ENCODE peak calls at places on chromosomes 7 and 10, in four cellular contexts. F, S, B and X are unnamed samples.

GRCh38 chr10:124740374-124741280 is 3.6 kb downstream of the FAM53B start:
- DNase-seq in S (peak; percentile 75), F (peak; percentile 67), B (no peak), X (peak; percentile 58)

GRCh38 chr7:41710838-41711237 is 7.9 kb upstream of the INHBA start:
- DNase-seq in F (no peak), B (no peak), S (no peak), X (no peak)

GRCh38 chr7:137694405-137694804 is 152.4 kb downstream of the DGKI start:
- DNase-seq in B (no peak), S (no peak), F (no peak), X (peak; percentile 70)

GRCh38 chr10:109933984-109934565 is 10.8 kb upstream of the XPNPEP1 start:
- DNase-seq in B (peak; percentile 78), S (no peak), F (peak; percentile 32), X (peak; percentile 76)

GRCh38 chr10:47020491-47020890 is 109.3 kb downstream of the PTPN20 start:
- DNase-seq in B (no peak), S (peak; percentile 5), F (peak; percentile 10), X (peak; percentile 32)

GRCh38 chr7:155815332-155816191 is 3.3 kb upstream of the SHH start:
- DNase-seq in F (peak; percentile 57), S (no peak), B (peak; percentile 39), X (peak; percentile 61)

GRCh38 chr7:107982463-107982862 is 20.5 kb downstream of the LAMB1 start:
- DNase-seq in F (no peak), S (no peak), B (no peak), X (no peak)

GRCh38 chr7:129872054-129872453 is 80.7 kb downstream of the UBE2H start:
- DNase-seq in S (no peak), F (no peak), B (no peak), X (no peak)

GRCh38 chr10:33665512-33665911 is 331.0 kb upstream of the NRP1 start:
- DNase-seq in S (no peak), B (no peak), F (peak; percentile 58), X (peak; percentile 61)

GRCh38 chr10:48610585-48611093 is 5.8 kb upstream of the ARHGAP22 start:
- DNase-seq in B (no peak), F (no peak), S (no peak), X (peak; percentile 55)

GRCh38 chr10:7444576-7445226 is 33.9 kb upstream of the SFMBT2 start:
- DNase-seq in B (no peak), S (no peak), F (no peak), X (no peak)

GRCh38 chr10:60495357-60495756 is 105.7 kb upstream of the ANK3 start:
- DNase-seq in B (no peak), S (no peak), F (no peak), X (peak; percentile 44)

GRCh38 chr7:25557379-25557916 is 329.2 kb upstream of the NPVF start:
- DNase-seq in F (no peak), B (no peak), S (no peak), X (no peak)

GRCh38 chr10:21372651-21373410 is 152.7 kb downstream of the SKIDA1 start:
- DNase-seq in F (peak; percentile 95), B (peak; percentile 42), S (peak; percentile 62), X (peak; percentile 90)

GRCh38 chr7:129955993-129956543 is 3.3 kb upstream of the UBE2H start:
- DNase-seq in F (no peak), S (no peak), B (no peak), X (no peak)

GRCh38 chr10:110568055-110568735 is 700 bp downstream of the SMC3 start:
- DNase-seq in F (peak; percentile 29), B (peak; percentile 66), S (no peak), X (no peak)

GRCh38 chr7:34851431-34851830 is 185.9 kb downstream of the DPY19L1 start:
- DNase-seq in F (no peak), S (no peak), B (no peak), X (no peak)

GRCh38 chr7:148697256-148697841 is 1.4 kb upstream of the CUL1 start:
- DNase-seq in F (peak; percentile 75), B (peak; percentile 37), S (peak; percentile 35), X (peak; percentile 80)

GRCh38 chr10:114245128-114245791 is 6.2 kb downstream of the VWA2 start:
- DNase-seq in B (no peak), S (no peak), F (no peak), X (no peak)

GRCh38 chr10:75404335-75405200 is 3.0 kb upstream of the ZNF503 start:
- DNase-seq in B (no peak), S (peak; percentile 46), F (no peak), X (no peak)

GRCh38 chr10:49075743-49076142 is 39.6 kb downstream of the VSTM4 start:
- DNase-seq in F (no peak), S (no peak), B (no peak), X (no peak)

GRCh38 chr7:55449992-55450535 is 84.9 kb downstream of the LANCL2 start:
- DNase-seq in S (no peak), B (no peak), F (no peak), X (no peak)

GRCh38 chr7:103793614-103794013 is 195.8 kb downstream of the RELN start:
- DNase-seq in B (no peak), F (no peak), S (no peak), X (no peak)

GRCh38 chr10:13708256-13708990 is 121.7 kb downstream of the PRPF18 start:
- DNase-seq in B (no peak), S (no peak), F (no peak), X (peak; percentile 64)

GRCh38 chr10:116826803-116827202 is 22.5 kb upstream of the ENO4 start:
- DNase-seq in B (no peak), S (no peak), F (no peak), X (peak; percentile 11)

GRCh38 chr10:116828121-116828520 is 21.2 kb upstream of the ENO4 start:
- DNase-seq in S (no peak), F (no peak), B (no peak), X (no peak)

GRCh38 chr10:116825901-116826300 is 23.4 kb upstream of the ENO4 start:
- DNase-seq in F (no peak), S (no peak), B (no peak), X (no peak)

GRCh38 chr10:116829711-116830110 is 19.6 kb upstream of the ENO4 start:
- DNase-seq in S (no peak), B (no peak), F (no peak), X (no peak)

DNA sequence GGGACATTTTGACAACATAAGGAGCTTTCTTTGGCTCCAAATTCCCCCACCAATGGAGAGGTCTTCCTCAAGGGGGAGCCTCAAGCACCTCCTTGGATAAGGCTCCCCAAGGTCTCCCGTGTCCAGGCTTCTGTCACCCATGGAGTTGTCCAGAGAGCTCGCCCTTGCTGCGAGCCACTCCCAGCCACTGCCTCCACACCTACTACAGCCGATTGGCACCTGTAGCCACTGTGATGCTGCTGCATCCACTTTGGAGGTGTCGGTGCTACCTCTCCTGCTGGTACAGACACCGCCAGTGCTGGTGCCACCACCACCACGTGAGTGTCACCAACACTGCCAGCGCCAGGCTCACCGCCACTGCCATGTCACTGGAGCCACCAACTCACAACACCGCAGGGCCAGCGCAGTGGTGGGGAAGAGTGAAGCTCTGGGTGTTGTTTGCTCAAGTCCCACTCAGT is 22.1 kb upstream of the ENO4 start:
- DNase-seq in F (no peak), S (no peak), B (no peak), X (no peak)
- TF ChIP-seq CTCF in F (no peak), S (no peak), B (no peak), X (peak; percentile 25)

DNA sequence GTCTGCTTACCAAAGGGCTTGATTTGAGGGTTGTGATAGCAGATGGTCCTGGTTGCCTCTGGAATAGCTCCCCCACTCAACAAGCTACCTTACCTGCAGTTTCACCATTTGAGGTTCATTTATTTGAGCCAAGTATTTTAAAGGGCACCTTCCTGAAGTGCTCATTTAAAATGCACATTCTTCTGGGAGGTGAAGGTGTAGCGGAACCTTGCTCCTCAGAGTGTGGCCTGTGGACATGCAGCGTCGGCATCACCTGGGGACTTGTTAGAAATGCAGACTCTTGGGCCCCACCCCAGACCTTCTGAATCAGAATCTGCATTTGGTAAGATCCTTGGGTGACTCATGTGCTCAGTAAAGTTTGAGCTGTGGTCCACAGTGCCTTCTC is 2.3 kb downstream of the CDH23 start:
- DNase-seq in F (no peak), B (no peak), S (no peak), X (no peak)
- H3K4me3 ChIP-seq in F (no peak overlapping the region), B (no peak overlapping the region), S (no peak overlapping the region), X (no peak overlapping the region)

GRCh38 chr7:158409120-158409519 is 178.5 kb downstream of the PTPRN2 start:
- DNase-seq in B (no peak), F (no peak), S (no peak), X (no peak)

GRCh38 chr7:158406817-158407216 is 180.8 kb downstream of the PTPRN2 start:
- DNase-seq in B (no peak), F (peak; percentile 3), S (no peak), X (no peak)

GRCh38 chr7:158409816-158410330 is 177.8 kb downstream of the PTPRN2 start:
- DNase-seq in S (no peak), B (no peak), F (no peak), X (no peak)

GRCh38 chr7:158406364-158406763 is 181.3 kb downstream of the PTPRN2 start:
- DNase-seq in F (no peak), B (no peak), S (no peak), X (no peak)

DNA sequence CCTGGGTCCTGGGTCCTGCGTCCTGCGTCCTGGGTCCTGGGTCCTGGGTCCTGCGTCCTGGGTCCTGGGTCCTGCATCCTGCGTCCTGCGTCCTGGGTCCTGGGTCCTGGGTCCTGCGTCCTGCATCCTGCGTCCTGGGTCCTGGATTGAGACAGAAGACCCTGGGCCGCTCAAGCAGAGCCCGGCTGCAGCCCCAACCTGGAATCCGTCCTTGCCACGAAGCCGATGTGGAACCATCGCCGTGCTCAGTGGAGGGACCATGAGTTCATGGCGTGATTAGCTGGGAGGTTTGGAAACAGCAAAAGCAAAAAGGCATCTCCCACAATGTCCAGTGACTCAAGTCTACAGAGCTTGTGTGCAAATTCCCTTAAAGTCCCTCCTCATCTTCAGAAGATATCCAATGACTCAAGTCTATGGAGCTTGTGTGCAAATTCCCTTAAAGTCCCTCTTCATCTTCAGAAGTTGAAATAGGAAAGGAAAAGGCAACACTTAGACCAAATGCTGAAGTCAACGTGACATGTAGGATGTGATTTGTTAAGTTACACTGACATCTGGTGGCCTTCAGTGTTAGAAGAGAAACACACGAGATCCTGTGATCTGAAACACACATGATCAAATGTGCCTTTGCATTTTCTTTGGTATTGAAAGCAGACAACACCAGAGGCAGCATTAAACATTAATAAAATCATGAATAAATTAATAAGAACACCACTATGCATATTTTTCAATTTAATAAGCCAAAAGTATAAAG is 179.9 kb downstream of the PTPRN2 start:
- DNase-seq in S (no peak), B (no peak), F (peak; percentile 52), X (peak; percentile 3)
- TF ChIP-seq CTCF in S (no peak), B (no peak), F (no peak), X (no peak)

GRCh38 chr10:78069151-78069550 is 35.5 kb downstream of the RPS24 start:
- DNase-seq in S (no peak), B (no peak), F (no peak), X (no peak)

GRCh38 chr10:78071140-78071856 is 37.6 kb downstream of the RPS24 start:
- DNase-seq in F (no peak), S (no peak), B (no peak), X (no peak)

GRCh38 chr10:78072504-78072903 is 38.8 kb downstream of the RPS24 start:
- DNase-seq in F (no peak), S (no peak), B (no peak), X (no peak)

GRCh38 chr10:78071857-78072179 is 38.2 kb downstream of the RPS24 start:
- DNase-seq in S (no peak), B (no peak), F (no peak), X (no peak)

DNA sequence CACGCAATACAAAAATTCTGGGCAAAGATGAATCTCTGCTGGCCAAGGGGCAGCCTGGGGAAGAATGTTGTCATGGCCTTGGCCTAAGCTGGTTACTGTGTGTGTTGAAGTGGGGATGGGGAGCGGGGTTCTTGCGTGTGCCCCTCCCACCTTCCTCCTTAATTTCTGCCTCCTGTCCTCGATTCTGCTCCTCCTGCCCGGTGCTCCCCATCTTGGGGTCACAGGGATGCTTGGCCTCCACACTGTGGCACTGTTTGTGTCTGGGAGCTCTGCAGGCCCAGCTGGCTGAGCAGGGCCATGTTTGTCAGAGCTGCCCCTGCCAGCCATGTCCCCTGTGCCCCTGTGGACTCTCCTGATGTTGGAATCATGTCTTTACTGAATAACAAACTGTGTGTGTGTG is 37.1 kb downstream of the RPS24 start:
- DNase-seq in F (no peak), S (no peak), B (no peak), X (no peak)
- H3K4me3 ChIP-seq in F (no peak overlapping the region), S (no peak overlapping the region), B (no peak overlapping the region), X (no peak overlapping the region)